ENCODE peak calls at places on chromosome 9, in ten cellular contexts. Y is spleen, V is mucosa of descending colon, Q is HFF-Myc, W is body of pancreas, G is choroid plexus epithelial cell, J is astrocyte of the spinal cord, L is lower leg skin, D is kidney, B is prostate gland. H is an unnamed sample.

GRCh38 chr9:111949919-111950318 is 53.3 kb downstream of the UGCG start:
- DNase-seq in Y (no peak), V (no peak), Q (no peak), W (no peak), G (no peak), J (no peak), L (no peak), D (no peak), B (no peak), H (no peak)

GRCh38 chr9:110752766-110753165 is 84.2 kb downstream of the MUSK start:
- DNase-seq in Y (no peak), V (no peak), Q (peak), W (no peak), G (peak), J (peak), L (no peak), D (no peak), B (peak), H (peak)

GRCh38 chr9:107587175-107587963 is 97.8 kb upstream of the KLF4 start:
- DNase-seq in Y (peak), V (peak), Q (no peak), W (peak), G (no peak), J (no peak), L (no peak), D (peak), B (no peak), H (peak)

GRCh38 chr9:76181781-76182180 is 212.4 kb downstream of the RFK start:
- DNase-seq in Y (no peak), V (no peak), Q (no peak), W (no peak), G (no peak), J (no peak), L (no peak), D (no peak), B (no peak), H (no peak)

GRCh38 chr9:110626109-110626829 is 42.3 kb upstream of the MUSK start:
- DNase-seq in Y (no peak), V (no peak), Q (no peak), W (no peak), G (peak), J (peak), L (no peak), D (no peak), B (no peak), H (no peak)

GRCh38 chr9:133999866-134000265 is 7.7 kb upstream of the VAV2 start:
- DNase-seq in Y (no peak), V (no peak), Q (no peak), W (no peak), G (peak), J (no peak), L (no peak), D (peak), B (no peak), H (no peak)

GRCh38 chr9:126794441-126794840 is 10.4 kb upstream of the ZBTB43 start:
- DNase-seq in Y (no peak), V (no peak), Q (no peak), W (no peak), G (peak), J (no peak), L (peak), D (no peak), B (no peak), H (no peak)

GRCh38 chr9:118630079-118630478 is 739.2 kb downstream of the BRINP1 start:
- DNase-seq in Y (no peak), V (no peak), Q (no peak), W (no peak), G (no peak), J (no peak), L (no peak), D (no peak), B (no peak), H (no peak)

GRCh38 chr9:2992427-2992826 is 148.5 kb upstream of the PUM3 start:
- DNase-seq in Y (no peak), V (no peak), Q (no peak), W (no peak), G (no peak), J (no peak), L (no peak), D (no peak), B (no peak), H (no peak)

GRCh38 chr9:126704157-126704941 is 90.6 kb downstream of the LMX1B start:
- DNase-seq in Y (peak), V (no peak), Q (no peak), W (no peak), G (peak), J (peak), L (peak), D (peak), B (no peak), H (peak)

GRCh38 chr9:104927216-104927911 is 591 bp downstream of the ABCA1 start:
- DNase-seq in Y (peak), V (peak), Q (no peak), W (peak), G (peak), J (peak), L (peak), D (peak), B (peak), H (peak)

GRCh38 chr9:31393240-31393639 is 991.2 kb upstream of the ACO1 start:
- DNase-seq in Y (no peak), V (no peak), Q (no peak), W (no peak), G (peak), J (no peak), L (no peak), D (no peak), B (no peak), H (no peak)

GRCh38 chr9:93297659-93298497 is 113.9 kb downstream of the WNK2 start:
- DNase-seq in Y (peak), V (peak), Q (no peak), W (no peak), G (no peak), J (no peak), L (peak), D (peak), B (no peak), H (no peak)

GRCh38 chr9:134443169-134444039 is 117.1 kb downstream of the RXRA start:
- DNase-seq in Y (peak), V (peak), Q (peak), W (peak), G (peak), J (peak), L (peak), D (peak), B (peak), H (peak)

GRCh38 chr9:101791938-101792337 is 53.5 kb upstream of the GRIN3A start:
- DNase-seq in Y (no peak), V (no peak), Q (no peak), W (peak), G (peak), J (peak), L (no peak), D (no peak), B (peak), H (peak)

GRCh38 chr9:137646341-137646740 is 27.5 kb downstream of the EHMT1 start:
- DNase-seq in Y (peak), V (no peak), Q (no peak), W (no peak), G (no peak), J (no peak), L (no peak), D (no peak), B (no peak), H (no peak)

GRCh38 chr9:121634329-121634784 is 17.1 kb upstream of the DAB2IP start:
- DNase-seq in Y (no peak), V (no peak), Q (no peak), W (no peak), G (no peak), J (no peak), L (no peak), D (no peak), B (no peak), H (no peak)

GRCh38 chr9:3858961-3859360 is 333.2 kb upstream of the RFX3 start:
- DNase-seq in Y (no peak), V (no peak), Q (no peak), W (no peak), G (peak), J (peak), L (no peak), D (no peak), B (no peak), H (no peak)

GRCh38 chr9:70586506-70586905 is 172.0 kb upstream of the KLF9 start:
- DNase-seq in Y (no peak), V (no peak), Q (no peak), W (no peak), G (no peak), J (no peak), L (no peak), D (no peak), B (no peak), H (no peak)

GRCh38 chr9:99451121-99451606 is 229.1 kb downstream of the SEC61B start:
- DNase-seq in Y (no peak), V (no peak), Q (no peak), W (peak), G (peak), J (no peak), L (no peak), D (no peak), B (no peak), H (no peak)

GRCh38 chr9:93451762-93452709 is 551 bp downstream of the FAM120A start:
- DNase-seq in Y (peak), V (peak), Q (no peak), W (peak), G (peak), J (peak), L (peak), D (peak), B (peak), H (peak)

GRCh38 chr9:111743275-111743674 is 51.5 kb downstream of the SHOC1 start:
- DNase-seq in Y (no peak), V (no peak), Q (no peak), W (no peak), G (peak), J (peak), L (no peak), D (no peak), B (no peak), H (peak)

GRCh38 chr9:18149457-18150011 is 324.4 kb upstream of the ADAMTSL1 start:
- DNase-seq in Y (no peak), V (no peak), Q (no peak), W (no peak), G (peak), J (no peak), L (no peak), D (no peak), B (no peak), H (no peak)

GRCh38 chr9:6758418-6759113 is 793 bp downstream of the KDM4C start:
- DNase-seq in Y (peak), V (peak), Q (no peak), W (peak), G (peak), J (no peak), L (peak), D (peak), B (peak), H (peak)

GRCh38 chr9:33032292-33032691 is 7.2 kb downstream of the DNAJA1 start:
- DNase-seq in Y (no peak), V (no peak), Q (no peak), W (no peak), G (no peak), J (no peak), L (no peak), D (no peak), B (no peak), H (no peak)

GRCh38 chr9:85156652-85157051 is 487.1 kb downstream of the NTRK2 start:
- DNase-seq in Y (no peak), V (no peak), Q (no peak), W (no peak), G (no peak), J (no peak), L (no peak), D (no peak), B (no peak), H (no peak)

GRCh38 chr9:6877671-6878161 is 119.9 kb downstream of the KDM4C start:
- DNase-seq in Y (no peak), V (no peak), Q (no peak), W (no peak), G (peak), J (peak), L (no peak), D (no peak), B (no peak), H (no peak)

GRCh38 chr9:134629061-134629585 is 12.5 kb upstream of the COL5A1 start:
- DNase-seq in Y (peak), V (peak), Q (no peak), W (no peak), G (no peak), J (no peak), L (peak), D (peak), B (no peak), H (no peak)

GRCh38 chr9:127918201-127919107 is 1.6 kb upstream of the ST6GALNAC4 start:
- DNase-seq in Y (no peak), V (peak), Q (no peak), W (peak), G (peak), J (no peak), L (no peak), D (peak), B (no peak), H (no peak)
- TF ChIP-seq CTCF in Y (peak), V (no peak), Q (peak), W (no peak), G (peak), J (peak), L (no peak), D (no peak), B (no peak), H (no peak)

DNA sequence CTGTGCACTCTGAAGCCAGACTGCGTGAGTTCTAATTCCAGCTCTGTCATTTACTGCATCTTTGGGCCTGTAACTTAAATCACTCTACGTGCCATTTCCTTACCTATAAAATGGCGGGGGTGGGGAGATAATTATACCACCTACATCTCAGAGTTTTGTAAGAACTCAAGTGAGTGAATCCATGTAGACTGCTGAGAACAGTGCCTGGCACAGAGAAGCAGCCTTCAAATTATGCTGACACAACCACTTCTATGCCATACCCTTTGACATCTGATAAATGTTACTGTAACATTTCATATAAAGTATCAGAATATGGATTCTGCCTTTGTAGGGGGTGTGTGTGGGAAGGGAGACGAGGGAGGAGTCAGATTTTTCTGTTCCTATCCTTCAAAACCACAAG is 27.7 kb downstream of the ELAVL2 start:
- DNase-seq in Y (no peak), V (no peak), Q (no peak), W (no peak), G (no peak), J (no peak), L (no peak), D (no peak), B (no peak), H (no peak)
- TF ChIP-seq CTCF in Y (no peak), V (no peak), Q (no peak), W (no peak), G (no peak), J (no peak), L (no peak), D (no peak), B (no peak), H (no peak)

DNA sequence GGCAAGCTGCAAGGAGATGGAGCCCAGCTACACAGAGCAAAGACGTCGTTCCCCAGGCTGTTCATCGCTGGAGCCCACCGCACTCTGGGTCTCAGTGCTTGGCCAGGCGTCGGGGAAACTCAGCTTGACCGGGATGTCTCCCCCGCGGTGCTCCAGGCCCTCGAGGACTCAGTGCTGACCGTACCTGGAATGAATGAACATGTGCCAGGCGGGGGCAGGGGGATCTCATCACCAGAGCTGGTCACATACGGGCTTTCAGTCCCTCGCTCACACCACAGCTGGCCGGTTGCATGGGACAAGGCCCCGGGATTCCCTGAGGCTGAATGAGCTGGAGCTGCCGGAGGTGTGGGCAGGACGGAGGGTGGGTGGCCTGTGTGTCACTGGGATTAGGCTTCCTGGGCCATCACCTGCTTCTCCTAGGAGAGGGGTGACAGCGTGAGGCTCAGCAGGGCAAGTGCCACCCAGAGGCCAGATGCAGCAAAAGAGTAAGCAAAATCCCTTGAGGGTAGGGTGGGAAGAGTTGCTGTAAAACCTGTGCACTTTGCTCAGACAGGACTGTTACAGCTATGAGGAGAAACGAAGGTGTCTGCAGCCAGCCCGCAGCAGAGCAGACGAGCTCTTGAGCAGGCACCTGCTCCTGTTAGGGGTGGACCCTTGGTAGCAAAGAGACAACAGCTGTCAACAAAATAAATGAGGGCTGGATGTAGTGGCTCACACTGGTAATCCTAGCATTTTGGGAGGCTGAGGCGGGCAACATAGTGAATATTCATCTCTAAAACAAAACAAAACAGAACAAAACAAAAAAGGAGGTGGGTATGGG is 70.7 kb upstream of the RAPGEF1 start:
- DNase-seq in Y (no peak), V (no peak), Q (no peak), W (no peak), G (no peak), J (no peak), L (no peak), D (no peak), B (no peak), H (no peak)
- TF ChIP-seq CTCF in Y (no peak), V (no peak), Q (no peak), W (no peak), G (no peak), J (no peak), L (no peak), D (no peak), B (no peak), H (no peak)

DNA sequence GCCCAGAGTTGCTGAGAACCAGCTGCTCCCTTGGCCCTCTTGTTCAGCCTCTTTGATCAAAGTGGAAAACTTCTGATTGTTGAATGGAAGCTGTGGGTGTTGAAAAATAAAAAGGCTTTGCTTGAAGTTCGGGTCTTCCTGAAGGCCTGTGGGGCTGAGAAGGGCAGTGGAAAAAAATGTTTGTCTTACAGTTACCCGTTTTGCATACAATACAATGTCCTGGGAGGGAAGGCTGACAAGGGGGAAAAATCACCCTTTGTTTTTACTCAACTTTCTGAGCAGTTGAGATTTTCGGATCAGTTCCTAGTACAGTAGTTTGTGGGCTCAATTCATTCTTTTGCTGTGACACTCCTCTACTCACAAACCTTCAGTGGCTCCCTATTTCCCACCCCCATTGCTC is 2.1 kb upstream of the TNFSF8 start:
- DNase-seq in Y (no peak), V (no peak), Q (no peak), W (no peak), G (no peak), J (no peak), L (no peak), D (no peak), B (no peak), H (no peak)
- TF ChIP-seq CTCF in Y (no peak), V (no peak), Q (no peak), W (no peak), G (no peak), J (no peak), L (no peak), D (no peak), B (no peak), H (no peak)

H was measured in Calu3.